ENCODE peak calls at places on chromosomes 2 and 18, in five cellular contexts. V is frontal cortex; M is Kasumi-1; Y is stimulated activated CD8-positive, alpha-beta memory T cell treated with anti-CD3 and anti-CD28 coated beads, Interleukin-2, amount 100 ng/mL, for 48 hours; W is left ventricle myocardium inferior. N is an unnamed sample.

GRCh38 chr2:237453671-237454070 is 33.4 kb upstream of the MLPH start:
- DNase-seq in V (no peak), M (no peak), Y (no peak), W (no peak), N (no peak)

GRCh38 chr2:234335676-234336228 is 161.1 kb downstream of the ARL4C start:
- DNase-seq in V (no peak), M (no peak), Y (peak), W (peak), N (no peak)

GRCh38 chr2:71679481-71679880 is 226.1 kb downstream of the DYSF start:
- DNase-seq in V (no peak), M (no peak), Y (no peak), W (no peak), N (no peak)

GRCh38 chr2:233353769-233354499 is at the start of gene DGKD:
- DNase-seq in V (peak), M (no peak), Y (peak), W (peak), N (peak)

GRCh38 chr2:96549967-96550786 is 13.6 kb downstream of the ARID5A start:
- DNase-seq in V (no peak), M (no peak), Y (no peak), W (peak), N (peak)

GRCh38 chr2:174492963-174493431 is 6.2 kb upstream of the GPR155 start:
- DNase-seq in V (no peak), M (peak), Y (no peak), W (no peak), N (no peak)

GRCh38 chr2:10285578-10286198 is 17.0 kb upstream of the HPCAL1 start:
- DNase-seq in V (peak), M (peak), Y (no peak), W (peak), N (no peak)

GRCh38 chr2:46050027-46050426 is 247.2 kb upstream of the EPAS1 start:
- DNase-seq in V (no peak), M (no peak), Y (no peak), W (no peak), N (no peak)

GRCh38 chr2:128350736-128351135 is 32.1 kb upstream of the HS6ST1 start:
- DNase-seq in V (no peak), M (no peak), Y (no peak), W (no peak), N (no peak)

GRCh38 chr18:10006261-10006903 is 92.6 kb downstream of the VAPA start:
- DNase-seq in V (no peak), M (peak), Y (no peak), W (no peak), N (no peak)

GRCh38 chr18:46281185-46282176 is 177.3 kb downstream of the HAUS1 start:
- DNase-seq in V (peak), M (peak), Y (peak), W (peak), N (peak)

GRCh38 chr18:23136326-23137092 is 1.2 kb downstream of the CABLES1 start:
- DNase-seq in V (peak), M (no peak), Y (peak), W (peak), N (no peak)

GRCh38 chr18:48997681-48997984 is 46.9 kb upstream of the SMAD7 start:
- DNase-seq in V (no peak), M (no peak), Y (no peak), W (no peak), N (no peak)

GRCh38 chr2:164710252-164710633 is 89.0 kb upstream of the GRB14 start:
- DNase-seq in V (no peak), M (no peak), Y (no peak), W (no peak), N (no peak)

GRCh38 chr2:233867993-233868532 is at the start of gene MSL3B:
- DNase-seq in V (peak), M (no peak), Y (peak), W (no peak), N (no peak)

GRCh38 chr2:85539361-85540130 is 578 bp downstream of the MAT2A start:
- DNase-seq in V (peak), M (peak), Y (peak), W (peak), N (peak)

GRCh38 chr2:102592601-102593000 is 26.8 kb upstream of the SLC9A2 start:
- DNase-seq in V (no peak), M (peak), Y (no peak), W (no peak), N (no peak)

GRCh38 chr2:215982465-215982875 is 30.9 kb downstream of the MREG start:
- DNase-seq in V (no peak), M (no peak), Y (no peak), W (no peak), N (no peak)

GRCh38 chr2:25286723-25287483 is 54.8 kb downstream of the DNMT3A start:
- DNase-seq in V (no peak), M (no peak), Y (no peak), W (no peak), N (no peak)

GRCh38 chr2:96493072-96493471 is 12.1 kb downstream of the NEURL3 start:
- DNase-seq in V (no peak), M (no peak), Y (no peak), W (no peak), N (no peak)

GRCh38 chr18:35005963-35006577 is 35.1 kb upstream of the MAPRE2 start:
- DNase-seq in V (peak), M (peak), Y (no peak), W (no peak), N (no peak)

GRCh38 chr2:149221002-149221401 is 109.4 kb upstream of the LYPD6 start:
- DNase-seq in V (no peak), M (no peak), Y (no peak), W (no peak), N (no peak)

GRCh38 chr18:77866309-77866708 is 616.7 kb downstream of the GALR1 start:
- DNase-seq in V (no peak), M (no peak), Y (no peak), W (no peak), N (no peak)

GRCh38 chr2:240983996-240984498 is 14.4 kb upstream of the SNED1 start:
- DNase-seq in V (no peak), M (no peak), Y (no peak), W (peak), N (no peak)

GRCh38 chr2:102238039-102238756 is 51.4 kb downstream of the IL1RL2 start:
- DNase-seq in V (no peak), M (no peak), Y (no peak), W (peak), N (no peak)

GRCh38 chr2:222872551-222872950 is 11.7 kb downstream of the ACSL3 start:
- DNase-seq in V (no peak), M (no peak), Y (no peak), W (no peak), N (no peak)

GRCh38 chr2:99697811-99698568 is 208.2 kb upstream of the REV1 start:
- DNase-seq in V (no peak), M (no peak), Y (no peak), W (peak), N (no peak)

GRCh38 chr2:9973691-9974090 is 22.2 kb downstream of the GRHL1 start:
- DNase-seq in V (no peak), M (no peak), Y (no peak), W (no peak), N (no peak)

GRCh38 chr2:177296047-177296446 is 31.5 kb upstream of the NFE2L2 start:
- DNase-seq in V (no peak), M (peak), Y (no peak), W (no peak), N (no peak)

GRCh38 chr2:207632575-207633492 is 7.6 kb upstream of the METTL21A start:
- DNase-seq in V (no peak), M (peak), Y (no peak), W (no peak), N (no peak)

GRCh38 chr18:57980573-57981348 is 63.3 kb upstream of the NEDD4L start:
- DNase-seq in V (no peak), M (no peak), Y (no peak), W (no peak), N (no peak)

GRCh38 chr2:24169031-24169430 is 5.8 kb upstream of the FAM228A start:
- DNase-seq in V (no peak), M (no peak), Y (no peak), W (no peak), N (no peak)

GRCh38 chr18:26046419-26047077 is 43.9 kb downstream of the SS18 start:
- DNase-seq in V (no peak), M (no peak), Y (no peak), W (no peak), N (no peak)

GRCh38 chr18:74652392-74652988 is 54.8 kb downstream of the ZNF407 start:
- DNase-seq in V (no peak), M (peak), Y (no peak), W (no peak), N (peak)